ENCODE peak calls at places on chromosome 10, in six cellular contexts. E is upper lobe of left lung, B is heart left ventricle, C is psoas muscle, N is mucosa of descending colon, T is HepG2. F is an unnamed sample.

GRCh38 chr10:11823989-11824346 is 812 bp downstream of the PROSER2 start:
- ATAC-seq in C (no peak), E (no peak), T (no peak), N (no peak), B (no peak), F (no peak)

GRCh38 chr10:132788180-132788830 is 2.4 kb upstream of the NKX6-2 start:
- ATAC-seq in B (no peak), E (no peak), C (peak; percentile 55), N (peak; percentile 53), T (peak; percentile 23), F (no peak)

GRCh38 chr10:78361031-78361430 is 327.4 kb downstream of the RPS24 start:
- ATAC-seq in B (no peak), E (no peak), C (no peak), T (no peak), N (no peak), F (no peak)

GRCh38 chr10:102814873-102815661 is 22.1 kb downstream of the CYP17A1 start:
- ATAC-seq in E (peak; percentile 60), T (peak; percentile 82), C (peak; percentile 66), B (peak; percentile 19), N (no peak), F (peak; percentile 47)

GRCh38 chr10:6053303-6053702 is 8.9 kb downstream of the IL2RA start:
- ATAC-seq in C (no peak), N (no peak), E (no peak), T (no peak), B (no peak), F (no peak)

GRCh38 chr10:101858723-101859500 is 15.3 kb upstream of the KCNIP2 start:
- ATAC-seq in E (no peak), B (no peak), C (no peak), N (peak; percentile 46), T (no peak), F (no peak)

GRCh38 chr10:8416755-8417154 is 362.3 kb downstream of the GATA3 start:
- ATAC-seq in T (no peak), C (no peak), B (no peak), N (no peak), E (no peak), F (no peak)

GRCh38 chr10:34031410-34031809 is 696.9 kb upstream of the NRP1 start:
- ATAC-seq in E (no peak), N (peak; percentile 32), C (peak; percentile 77), T (no peak), B (peak; percentile 91), F (peak; percentile 88)

GRCh38 chr10:47207894-47208469 is 92.0 kb upstream of the GDF10 start:
- ATAC-seq in N (no peak), E (no peak), T (no peak), C (no peak), B (no peak), F (no peak)

GRCh38 chr10:102752266-102752930 is 8.7 kb downstream of the WBP1L start:
- ATAC-seq in C (peak; percentile 88), E (peak; percentile 41), B (peak; percentile 65), N (peak; percentile 41), T (no peak), F (peak; percentile 91)

GRCh38 chr10:36779238-36779846 is 346.1 kb upstream of the ANKRD30A start:
- ATAC-seq in E (no peak), C (peak; percentile 77), T (peak; percentile 90), B (peak; percentile 92), N (no peak), F (peak; percentile 85)

GRCh38 chr10:133133471-133134231 is 26.4 kb upstream of the KNDC1 start:
- ATAC-seq in T (peak; percentile 12), N (no peak), C (no peak), E (peak; percentile 28), B (no peak), F (no peak)

GRCh38 chr10:119270893-119271361 is 63.6 kb downstream of the GRK5 start:
- ATAC-seq in C (peak; percentile 63), N (peak; percentile 86), E (peak; percentile 88), B (peak; percentile 95), T (peak; percentile 89), F (peak; percentile 64)
- H3K4me1 ChIP-seq in C (peaks cover 9% of the 10 kb centered on the region), N (peaks cover 28% of the 10 kb centered on the region), E (peaks cover 62% of the 10 kb centered on the region), B (peaks cover 61% of the 10 kb centered on the region), T (peaks cover 63% of the 10 kb centered on the region), F (no peaks in the 10 kb centered on the region)

DNA sequence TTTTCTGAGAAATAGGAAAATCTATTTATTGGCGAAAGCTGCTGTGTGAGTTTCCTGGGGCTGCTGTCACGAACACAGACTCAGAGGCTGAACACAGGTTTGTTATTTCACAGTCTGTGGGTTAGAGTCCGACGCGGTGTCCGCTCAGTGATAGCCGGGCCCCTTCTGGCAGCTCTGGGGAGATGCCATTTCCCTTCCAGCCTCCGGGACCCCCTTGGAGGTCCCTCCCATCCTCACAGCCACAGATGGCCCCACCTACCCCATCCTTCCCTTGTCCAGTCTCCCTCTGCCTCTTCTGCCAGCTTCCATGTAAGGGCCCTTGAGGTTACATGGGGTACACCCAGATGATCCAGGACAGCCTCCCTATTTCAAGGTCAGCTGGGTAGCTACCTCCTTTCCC is 98.3 kb downstream of the WDR37 start:
- ATAC-seq in T (no peak), C (no peak), E (no peak), B (no peak), N (no peak), F (no peak)
- H3K4me1 ChIP-seq in T (no peaks in the 10 kb centered on the region), C (no peaks in the 10 kb centered on the region), E (no peaks in the 10 kb centered on the region), B (no peaks in the 10 kb centered on the region), N (no peaks in the 10 kb centered on the region), F (no peaks in the 10 kb centered on the region)

DNA sequence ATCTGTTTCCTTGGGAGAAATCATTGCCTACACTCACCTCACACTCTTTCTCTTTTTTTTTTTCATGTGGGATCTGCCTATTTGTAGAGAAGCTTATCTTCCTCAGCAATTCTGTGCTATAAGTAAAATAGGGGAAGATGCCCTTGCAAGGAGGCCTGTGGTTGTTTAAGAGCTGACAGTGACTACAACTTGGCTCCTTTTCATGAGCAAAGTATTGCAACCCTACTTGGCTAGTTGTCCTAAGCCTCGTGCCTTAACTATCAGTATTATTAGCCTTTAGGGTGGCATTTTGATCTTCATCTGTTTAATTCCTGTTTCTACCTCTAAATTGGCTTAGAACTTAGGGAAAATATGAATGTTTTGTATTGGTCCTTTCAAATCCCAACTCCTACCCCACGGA is 56.1 kb downstream of the SLC16A12 start:
- ATAC-seq in T (no peak), N (no peak), C (peak; percentile 64), E (no peak), B (no peak), F (no peak)
- H3K4me1 ChIP-seq in T (peaks cover 39% of the 10 kb centered on the region), N (peaks cover 4% of the 10 kb centered on the region), C (peaks cover 44% of the 10 kb centered on the region), E (peaks cover 19% of the 10 kb centered on the region), B (peaks cover 58% of the 10 kb centered on the region), F (peaks cover 43% of the 10 kb centered on the region)

GRCh38 chr10:71712572-71713134 is 6.9 kb downstream of the C10orf105 start:
- ATAC-seq in E (peak; percentile 1), N (no peak), C (no peak), B (no peak), T (no peak), F (no peak)

GRCh38 chr10:71714592-71714991 is 5.0 kb downstream of the C10orf105 start:
- ATAC-seq in E (no peak), C (no peak), B (no peak), T (no peak), N (no peak), F (no peak)

GRCh38 chr10:71714055-71714454 is 5.5 kb downstream of the C10orf105 start:
- ATAC-seq in B (no peak), C (no peak), T (no peak), N (peak; percentile 39), E (no peak), F (no peak)

GRCh38 chr10:71712170-71712569 is 7.4 kb downstream of the C10orf105 start:
- ATAC-seq in E (no peak), T (no peak), N (no peak), B (no peak), C (no peak), F (no peak)

DNA sequence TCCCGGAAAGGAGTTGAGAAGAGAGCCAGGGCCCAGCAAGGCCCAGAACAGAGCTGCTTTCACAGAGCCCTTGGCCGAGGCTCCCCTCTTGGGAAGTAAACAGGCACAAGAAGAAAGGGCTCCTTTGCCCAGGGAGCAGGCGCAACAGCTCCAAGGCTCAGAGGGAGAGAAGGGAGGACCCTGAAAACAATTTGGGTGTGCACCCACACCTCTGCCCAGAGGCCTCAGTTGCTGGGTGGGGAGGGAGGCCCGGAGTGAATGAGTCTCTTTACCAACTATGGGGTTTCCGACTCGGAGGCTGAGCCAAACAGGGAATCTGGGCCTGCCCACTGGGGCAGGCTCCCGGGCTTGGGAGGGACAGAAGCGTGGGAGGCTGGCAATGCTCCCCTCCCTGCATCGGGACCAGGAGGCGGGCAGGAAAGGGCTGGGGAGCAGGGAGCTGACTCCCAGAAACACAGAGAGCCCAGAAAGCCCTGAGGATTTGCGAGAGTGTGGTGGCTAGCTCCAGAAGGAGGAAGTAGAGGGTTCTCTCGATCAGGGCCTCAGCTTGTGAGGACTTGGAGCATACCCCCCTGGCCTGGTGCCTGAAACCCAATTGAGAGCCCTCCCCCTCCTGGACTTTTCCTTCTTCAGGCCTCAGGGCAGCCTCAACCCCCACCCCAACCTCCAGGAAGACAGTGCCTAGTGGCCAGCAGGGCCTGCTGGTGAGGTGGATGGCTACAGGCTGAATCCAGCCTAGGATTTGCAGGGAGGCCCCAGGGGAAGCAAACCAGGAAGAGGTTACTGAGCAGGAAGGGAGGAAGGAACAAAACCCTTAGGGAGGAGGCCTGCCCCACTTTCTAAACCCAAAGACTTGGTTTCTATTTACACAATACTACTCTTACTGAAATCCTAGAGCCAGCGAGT is 6.2 kb downstream of the C10orf105 start:
- ATAC-seq in C (peak; percentile 80), T (peak; percentile 14), N (peak; percentile 70), E (peak; percentile 70), B (peak; percentile 85), F (peak; percentile 91)
- H3K4me1 ChIP-seq in C (peaks cover 20% of the 10 kb centered on the region), T (no peaks in the 10 kb centered on the region), N (peaks cover 22% of the 10 kb centered on the region), E (peaks cover 40% of the 10 kb centered on the region), B (peaks cover 41% of the 10 kb centered on the region), F (peaks cover 60% of the 10 kb centered on the region)

GRCh38 chr10:96690755-96691730 is 29.3 kb downstream of the PIK3AP1 start:
- ATAC-seq in C (no peak), E (no peak), T (no peak), B (no peak), N (no peak), F (no peak)
- H3K4me1 ChIP-seq in C (no peaks in the 10 kb centered on the region), E (peaks cover 15% of the 10 kb centered on the region), T (no peaks in the 10 kb centered on the region), B (no peaks in the 10 kb centered on the region), N (no peaks in the 10 kb centered on the region), F (no peaks in the 10 kb centered on the region)